ENCODE peak calls at places on chromosomes 5 and 9, in five cellular contexts. L, X, U, M and Z are unnamed samples.

GRCh38 chr9:14813336-14814020 is 90.9 kb upstream of the CER1 start:
- DNase-seq in M (no peak), U (no peak), X (no peak), L (no peak), Z (no peak)

GRCh38 chr5:14153932-14154646 is 10.9 kb downstream of the TRIO start:
- DNase-seq in X (no peak), U (no peak), L (no peak), M (no peak), Z (no peak)

GRCh38 chr9:35690447-35691324 is 961 bp upstream of the TPM2 start:
- DNase-seq in X (no peak), U (no peak), L (peak; percentile 71), M (peak; percentile 78), Z (peak; percentile 64)

GRCh38 chr5:110900829-110901228 is 162.0 kb downstream of the SLC25A46 start:
- DNase-seq in X (no peak), M (no peak), U (no peak), L (no peak), Z (no peak)

GRCh38 chr9:114006931-114007691 is 71.0 kb downstream of the AMBP start:
- DNase-seq in M (no peak), U (no peak), L (no peak), X (no peak), Z (no peak)

GRCh38 chr5:143824851-143825720 is 13.1 kb downstream of the HMHB1 start:
- DNase-seq in L (peak; percentile 69), X (peak; percentile 68), U (peak; percentile 81), M (peak; percentile 81), Z (peak; percentile 82)

GRCh38 chr5:81247441-81247972 is 14.4 kb downstream of the CKMT2 start:
- DNase-seq in X (no peak), M (no peak), L (no peak), U (no peak), Z (no peak)

GRCh38 chr9:33081128-33081851 is 4.8 kb upstream of the SMU1 start:
- DNase-seq in L (peak; percentile 91), U (peak; percentile 76), M (peak; percentile 83), X (peak; percentile 79), Z (peak; percentile 98)

GRCh38 chr5:25393321-25393720 is 748.5 kb upstream of the CDH10 start:
- DNase-seq in M (no peak), L (no peak), U (no peak), X (no peak), Z (no peak)

GRCh38 chr5:15441433-15442182 is 58.4 kb upstream of the FBXL7 start:
- DNase-seq in M (no peak), L (no peak), X (no peak), U (no peak), Z (no peak)

GRCh38 chr5:78706825-78707224 is 58.3 kb upstream of the LHFPL2 start:
- DNase-seq in X (no peak), M (no peak), L (no peak), U (no peak), Z (no peak)

GRCh38 chr5:124398471-124398870 is 348.0 kb downstream of the ZNF608 start:
- DNase-seq in X (no peak), L (no peak), U (no peak), M (no peak), Z (no peak)

GRCh38 chr5:67971223-67971830 is 244.2 kb upstream of the PIK3R1 start:
- DNase-seq in L (no peak), X (peak; percentile 48), U (no peak), M (no peak), Z (peak; percentile 23)

GRCh38 chr9:22044583-22044982 is 35.5 kb upstream of the CDKN2B start:
- DNase-seq in U (no peak), M (no peak), X (no peak), L (no peak), Z (no peak)

GRCh38 chr9:93678199-93679019 is 102.0 kb downstream of the PHF2 start:
- DNase-seq in L (no peak), U (no peak), X (no peak), M (no peak), Z (no peak)

GRCh38 chr9:123473226-123473625 is 117.2 kb downstream of the CRB2 start:
- DNase-seq in L (no peak), U (no peak), M (no peak), X (no peak), Z (no peak)
- TF ChIP-seq MYC in L (no peak), U (no peak), M (no peak), X (no peak), Z (no peak)

DNA sequence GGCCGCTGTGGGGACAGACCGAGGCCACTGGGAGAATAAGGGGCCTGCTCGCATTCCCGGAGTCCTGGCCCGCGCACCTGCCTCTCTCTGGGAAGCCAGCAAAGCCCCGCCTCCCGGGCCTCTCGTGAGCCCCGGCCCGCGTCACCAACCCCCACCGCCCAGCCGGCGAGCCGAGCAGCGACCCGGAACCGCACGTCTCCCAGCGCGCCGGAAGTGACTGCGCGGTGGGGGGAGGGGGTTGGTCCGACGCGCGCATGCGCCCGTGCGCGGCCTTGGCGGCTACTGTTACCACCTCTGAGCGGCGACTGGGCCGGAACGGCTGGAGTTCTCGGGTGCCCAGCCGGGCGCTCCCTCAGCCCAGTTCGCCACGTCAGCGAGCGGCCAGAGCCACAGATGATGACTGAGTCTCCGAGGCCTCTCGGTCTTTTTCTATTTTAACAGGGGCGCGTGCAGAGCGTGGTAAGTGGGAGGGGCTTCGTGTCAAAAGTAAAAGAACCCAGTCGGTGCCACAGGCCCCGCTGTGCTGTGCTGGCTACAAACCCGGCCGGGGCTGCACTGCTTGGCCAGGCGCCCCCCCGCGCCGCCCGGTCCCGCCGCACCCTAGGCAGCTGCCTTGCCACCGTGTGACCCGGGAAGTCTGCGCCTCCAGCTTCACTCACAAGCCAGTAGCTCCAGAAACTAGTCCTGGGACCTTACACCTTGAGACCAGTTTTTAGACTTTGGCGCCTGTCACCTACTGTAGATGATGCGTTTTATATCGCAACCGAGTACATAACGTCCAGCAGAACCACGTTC is at the start of gene GOLGA1:
- DNase-seq in U (peak; percentile 79), X (peak; percentile 89), L (peak; percentile 90), M (peak; percentile 96), Z (peak; percentile 94)
- TF ChIP-seq POLR2A in U (peak; percentile 96), X (peak; percentile 94), L (peak; percentile 81), M (peak; percentile 94), Z (peak; percentile 92)

GRCh38 chr5:59874675-59875074 is 18.9 kb downstream of the PDE4D start:
- DNase-seq in U (no peak), M (no peak), X (no peak), L (no peak), Z (no peak)

DNA sequence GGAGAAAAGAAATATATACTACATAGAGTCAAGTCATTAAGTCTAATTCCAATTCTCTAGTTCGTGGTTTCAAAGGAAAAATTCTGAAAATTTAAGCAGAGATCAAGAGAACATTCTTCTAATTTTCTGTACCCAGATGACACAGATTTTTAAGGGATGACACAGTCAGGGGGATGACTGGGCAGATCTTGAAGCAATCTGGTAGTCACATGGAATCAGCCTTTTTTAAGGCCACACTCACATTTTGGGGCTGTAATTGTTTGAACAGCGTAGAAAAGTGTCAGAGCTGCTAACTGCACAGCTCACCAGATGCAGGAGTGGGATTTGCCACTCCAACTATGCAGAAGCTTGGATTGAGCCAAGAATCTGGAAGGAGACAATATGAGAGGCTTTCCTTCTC is 20.4 kb downstream of the PDE4D start:
- DNase-seq in X (no peak), U (no peak), L (no peak), M (no peak), Z (no peak)
- TF ChIP-seq MYC in X (no peak), U (no peak), L (no peak), M (no peak), Z (no peak)

GRCh38 chr5:53389093-53389492 is 91.3 kb upstream of the FST start:
- DNase-seq in X (no peak), U (no peak), M (no peak), L (no peak), Z (no peak)
- TF ChIP-seq POLR2A in X (no peak), U (no peak), M (no peak), L (no peak), Z (no peak)

DNA sequence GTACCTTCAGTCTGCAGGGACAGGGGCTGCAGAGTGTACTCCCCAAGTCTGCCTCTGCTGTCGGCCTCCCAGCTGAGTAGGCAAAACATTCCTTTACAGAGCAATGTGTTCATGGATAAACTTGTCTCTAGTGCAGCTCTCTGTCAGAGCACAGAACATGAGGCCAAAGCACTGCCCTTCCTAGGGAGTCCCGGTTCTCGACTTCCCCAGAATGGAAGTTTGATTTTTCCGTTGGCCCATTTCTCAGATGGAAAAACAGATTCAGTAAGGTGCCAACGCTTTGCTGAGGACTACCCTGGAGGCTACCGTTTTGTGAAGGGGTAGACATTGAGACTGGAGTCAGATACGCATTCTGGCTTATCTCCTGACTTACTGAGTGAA is 422 bp upstream of the TRIM32 start:
- DNase-seq in L (no peak), M (peak; percentile 15), X (peak; percentile 10), U (no peak), Z (no peak)
- TF ChIP-seq MYC in L (no peak), M (no peak), X (no peak), U (no peak), Z (no peak)

GRCh38 chr9:4068449-4068848 is 231.4 kb downstream of the GLIS3 start:
- DNase-seq in M (no peak), U (no peak), L (no peak), X (peak; percentile 68), Z (no peak)
- TF ChIP-seq POLR2A in M (no peak), U (no peak), L (no peak), X (no peak), Z (no peak)

DNA sequence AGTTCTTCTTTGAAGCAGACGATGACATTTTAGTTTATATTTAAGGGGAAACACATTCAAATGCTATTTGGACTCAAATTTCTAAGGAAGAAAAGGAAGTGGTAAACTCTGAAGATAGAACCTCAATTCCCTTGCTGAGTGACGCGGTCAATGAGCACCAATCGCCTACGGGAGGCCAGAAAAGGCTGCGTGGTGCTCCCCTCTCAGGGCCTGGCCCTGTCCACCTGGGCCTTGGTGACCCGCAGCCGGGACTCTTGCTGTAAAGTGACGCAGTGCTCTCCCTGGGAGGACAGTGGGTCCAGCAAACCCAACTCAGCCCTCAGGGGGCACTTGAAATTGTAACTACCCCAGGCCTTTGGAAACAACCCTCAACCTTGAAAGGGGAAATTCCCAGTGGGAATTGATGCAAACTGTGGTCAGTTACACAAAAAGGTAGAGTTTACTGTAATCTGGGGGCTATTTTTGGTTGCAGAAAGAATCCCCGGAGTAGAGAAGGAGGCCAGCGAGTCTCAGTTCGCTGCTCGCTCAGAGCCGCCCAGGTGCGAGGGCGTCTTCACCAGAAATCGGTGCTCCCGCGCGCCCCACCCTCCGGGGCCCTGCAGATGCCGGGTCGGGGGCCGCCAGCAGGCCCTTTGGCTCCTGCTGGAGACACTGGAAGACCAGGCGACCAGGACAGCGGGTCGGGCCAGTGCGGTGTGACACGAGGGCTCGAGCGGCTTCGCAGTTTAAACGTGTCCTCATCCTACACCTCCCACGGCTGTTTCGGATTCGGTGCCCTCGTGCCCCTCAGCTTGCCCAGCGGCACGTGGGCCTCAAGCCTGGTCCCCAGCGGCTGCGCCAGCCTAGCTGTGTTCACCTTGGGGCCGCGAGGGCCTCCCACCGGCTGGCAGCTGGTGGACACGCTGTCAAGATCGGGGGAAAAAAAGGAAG is 1.4 kb upstream of the ANKRD33B start:
- DNase-seq in U (peak; percentile 66), X (no peak), M (no peak), L (no peak), Z (peak; percentile 72)
- TF ChIP-seq MYC in U (no peak), X (no peak), M (no peak), L (no peak), Z (no peak)

GRCh38 chr5:54986269-54986654 is 869 bp upstream of the ESM1 start:
- DNase-seq in X (no peak), M (no peak), U (no peak), L (no peak), Z (no peak)
- TF ChIP-seq POLR2A in X (no peak), M (no peak), U (no peak), L (no peak), Z (no peak)

GRCh38 chr9:6441269-6441668 is 28.3 kb downstream of the UHRF2 start:
- DNase-seq in X (no peak), U (no peak), M (no peak), L (no peak), Z (no peak)
- TF ChIP-seq MYC in X (no peak), U (no peak), M (no peak), L (no peak), Z (no peak)